ENCODE peak calls at places on chromosomes 13 and 19, in six cellular contexts. M is bronchial epithelial cell, W is MM.1S, F is dorsolateral prefrontal cortex, H is HCT116, I is fibroblast of mammary gland. A is an unnamed sample.

GRCh38 chr19:10517760-10518443 is 655 bp upstream of the S1PR5 start:
- DNase-seq in M (peak), W (no peak), F (no peak), H (no peak), I (no peak), A (no peak)

GRCh38 chr19:48999481-49000325 is 6.0 kb downstream of the RUVBL2 start:
- DNase-seq in M (peak), W (peak), F (no peak), H (no peak), I (peak), A (no peak)

GRCh38 chr13:37608750-37609339 is 10.3 kb upstream of the POSTN start:
- DNase-seq in M (peak), W (no peak), F (no peak), H (no peak), I (peak), A (no peak)

GRCh38 chr13:77480071-77480470 is 55.4 kb upstream of the SCEL start:
- DNase-seq in M (no peak), W (no peak), F (no peak), H (no peak), I (peak), A (no peak)

GRCh38 chr13:42996584-42996983 is 4.5 kb upstream of the EPSTI1 start:
- DNase-seq in M (peak), W (no peak), F (no peak), H (peak), I (peak), A (no peak)

GRCh38 chr13:48235100-48235813 is 2.3 kb downstream of the ITM2B start:
- DNase-seq in M (peak), W (no peak), F (peak), H (no peak), I (no peak), A (no peak)

GRCh38 chr13:49292742-49293498 is 45.2 kb downstream of the CDADC1 start:
- DNase-seq in M (no peak), W (no peak), F (peak), H (no peak), I (peak), A (no peak)

GRCh38 chr19:50158577-50158976 is 4.5 kb downstream of the IZUMO2 start:
- DNase-seq in M (no peak), W (no peak), F (no peak), H (no peak), I (no peak), A (no peak)

GRCh38 chr19:14118165-14119051 is 846 bp upstream of the PRKACA start:
- DNase-seq in M (peak), W (no peak), F (peak), H (no peak), I (peak), A (no peak)

GRCh38 chr13:23642110-23642509 is 71.9 kb downstream of the TNFRSF19 start:
- DNase-seq in M (peak), W (no peak), F (no peak), H (no peak), I (no peak), A (no peak)

GRCh38 chr19:1465191-1466016 is 13.6 kb downstream of the C19orf25 start:
- DNase-seq in M (peak), W (no peak), F (no peak), H (no peak), I (no peak), A (no peak)

GRCh38 chr13:79398915-79399314 is 7.1 kb downstream of the RBM26 start:
- DNase-seq in M (peak), W (no peak), F (no peak), H (no peak), I (peak), A (no peak)

GRCh38 chr13:45728759-45729158 is 26.6 kb downstream of the CBY2 start:
- DNase-seq in M (peak), W (peak), F (no peak), H (peak), I (no peak), A (no peak)

GRCh38 chr19:50537769-50538230 is 24.1 kb upstream of the ASPDH start:
- DNase-seq in M (peak), W (peak), F (peak), H (peak), I (peak), A (no peak)

GRCh38 chr13:87426737-87427136 is 244.4 kb upstream of the SLITRK5 start:
- DNase-seq in M (peak), W (no peak), F (no peak), H (no peak), I (no peak), A (no peak)

GRCh38 chr19:3407556-3408516 is 41.5 kb downstream of the NFIC start:
- DNase-seq in M (no peak), W (no peak), F (peak), H (no peak), I (peak), A (no peak)

GRCh38 chr19:55266404-55266803 is 7.6 kb upstream of the PPP6R1 start:
- DNase-seq in M (no peak), W (no peak), F (no peak), H (no peak), I (no peak), A (no peak)

GRCh38 chr19:22335716-22336115 is 49.5 kb downstream of the ZNF729 start:
- DNase-seq in M (no peak), W (no peak), F (no peak), H (no peak), I (no peak), A (no peak)

GRCh38 chr19:50046649-50047503 is 21.1 kb downstream of the ZNF473 start:
- DNase-seq in M (no peak), W (no peak), F (peak), H (peak), I (no peak), A (no peak)

GRCh38 chr19:35901854-35902661 is at the start of gene HCST:
- DNase-seq in M (peak), W (no peak), F (no peak), H (no peak), I (peak), A (no peak)

GRCh38 chr19:1651061-1651547 is 1.3 kb downstream of the TCF3 start:
- DNase-seq in M (no peak), W (peak), F (no peak), H (no peak), I (peak), A (no peak)

GRCh38 chr13:29849731-29850212 is 645 bp downstream of the UBL3 start:
- DNase-seq in M (peak), W (peak), F (peak), H (no peak), I (peak), A (no peak)

GRCh38 chr19:40270362-40271089 is 14.6 kb downstream of the AKT2 start:
- DNase-seq in M (no peak), W (no peak), F (peak), H (no peak), I (no peak), A (no peak)
- TF ChIP-seq CTCF in M (no peak), W (no peak), F (peak), H (no peak), I (no peak), A (no peak)

GRCh38 chr19:6551091-6551490 is 20.3 kb downstream of the TNFSF9 start:
- DNase-seq in M (no peak), W (no peak), F (no peak), H (no peak), I (no peak), A (no peak)

GRCh38 chr19:6556043-6556449 is 25.2 kb downstream of the TNFSF9 start:
- DNase-seq in M (no peak), W (no peak), F (no peak), H (no peak), I (no peak), A (no peak)

GRCh38 chr19:6556480-6556879 is 25.7 kb downstream of the TNFSF9 start:
- DNase-seq in M (peak), W (no peak), F (no peak), H (no peak), I (no peak), A (no peak)

DNA sequence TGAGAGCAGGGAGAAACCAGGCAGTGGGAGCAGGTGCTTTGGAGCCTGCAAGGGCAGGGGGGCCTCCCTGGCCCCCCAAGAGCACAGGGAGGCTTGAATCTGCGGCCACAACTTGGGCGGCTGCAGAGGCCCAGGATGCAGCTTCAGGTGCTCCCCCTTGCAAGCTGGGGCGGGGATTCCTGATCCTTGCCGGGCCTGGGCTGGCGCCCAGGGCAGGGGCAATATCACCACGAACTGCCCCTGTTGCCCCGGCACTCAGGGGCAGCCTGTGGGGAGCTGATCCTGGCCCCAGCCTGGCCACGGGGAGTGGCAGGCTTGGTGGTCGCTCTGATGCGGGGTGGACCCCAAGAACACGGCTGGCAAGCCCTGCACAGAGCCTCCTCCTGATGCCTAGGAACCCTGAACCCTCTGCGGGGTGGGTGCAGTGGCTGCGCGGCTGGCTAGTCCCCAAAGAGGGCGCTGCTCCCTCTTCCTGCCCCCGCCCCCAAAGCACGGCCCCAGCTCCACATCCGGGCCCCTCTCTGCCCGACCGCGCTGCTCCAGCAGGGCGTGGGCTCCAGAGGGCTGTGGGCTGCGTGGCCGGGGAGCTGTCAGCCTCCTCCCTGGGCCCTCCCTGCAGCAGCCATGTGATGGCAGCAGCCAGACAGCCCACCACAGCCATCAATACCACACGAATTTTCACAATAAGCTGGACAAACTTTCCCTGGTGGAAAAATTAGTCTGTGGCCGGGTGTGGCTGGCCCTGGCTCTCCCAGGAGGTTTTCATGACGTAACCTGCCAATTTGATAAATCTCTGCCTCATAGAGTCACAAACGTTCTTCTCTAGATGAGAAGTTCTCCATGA is 21.0 kb downstream of the TNFSF9 start:
- DNase-seq in M (no peak), W (no peak), F (no peak), H (no peak), I (peak), A (no peak)
- TF ChIP-seq CTCF in M (no peak), W (peak), F (no peak), H (peak), I (no peak), A (peak)

GRCh38 chr19:56350416-56351045 is 35.9 kb upstream of the ZSCAN5A start:
- DNase-seq in M (peak), W (peak), F (no peak), H (peak), I (peak), A (no peak)

GRCh38 chr19:56347163-56347778 is 32.6 kb upstream of the ZSCAN5A start:
- DNase-seq in M (no peak), W (no peak), F (no peak), H (no peak), I (no peak), A (no peak)

GRCh38 chr19:56351208-56351607 is 36.6 kb upstream of the ZSCAN5A start:
- DNase-seq in M (no peak), W (no peak), F (no peak), H (no peak), I (no peak), A (no peak)

GRCh38 chr19:56348289-56348877 is 33.7 kb upstream of the ZSCAN5A start:
- DNase-seq in M (peak), W (peak), F (no peak), H (peak), I (peak), A (no peak)
- TF ChIP-seq CTCF in M (no peak), W (peak), F (no peak), H (peak), I (peak), A (peak)

DNA sequence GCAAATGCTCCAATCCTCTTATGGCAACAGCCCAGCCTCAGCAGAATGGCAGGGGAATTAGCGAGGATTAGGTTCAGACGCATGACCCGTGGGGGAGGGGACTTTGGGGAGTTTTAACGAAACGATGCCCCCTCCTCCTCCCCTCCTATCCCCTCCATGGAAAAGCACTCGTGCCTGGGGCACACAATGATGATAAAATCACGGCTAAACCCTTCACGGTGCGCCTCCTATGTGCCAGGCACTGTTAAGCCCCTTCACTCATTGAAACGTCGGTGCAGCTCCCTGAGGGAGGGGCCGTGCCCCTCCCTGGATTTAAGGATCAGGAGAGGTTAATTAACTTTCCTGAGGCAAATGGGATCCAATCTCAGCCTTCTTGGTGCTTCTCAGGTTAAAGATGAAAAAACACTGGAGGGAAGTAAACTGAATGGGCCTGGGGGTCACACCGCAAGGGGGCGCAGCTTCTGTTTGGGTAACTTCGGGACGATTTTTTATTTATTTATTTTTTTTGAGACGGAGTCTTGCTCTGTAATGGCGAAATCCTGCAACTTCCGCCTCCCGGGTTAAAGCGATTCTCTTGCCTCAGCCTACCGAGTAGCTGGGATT is 10.1 kb upstream of the TPRX2 start:
- DNase-seq in M (no peak), W (no peak), F (no peak), H (peak), I (peak), A (no peak)
- TF ChIP-seq CTCF in M (peak), W (peak), F (no peak), H (peak), I (peak), A (peak)

GRCh38 chr19:7894612-7895309 is 6.5 kb downstream of the LRRC8E start:
- DNase-seq in M (peak), W (no peak), F (no peak), H (no peak), I (no peak), A (no peak)
- TF ChIP-seq CTCF in M (no peak), W (no peak), F (no peak), H (no peak), I (no peak), A (no peak)

GRCh38 chr13:39284801-39285388 is 246.6 kb downstream of the NHLRC3 start:
- DNase-seq in M (no peak), W (no peak), F (no peak), H (no peak), I (no peak), A (no peak)
- TF ChIP-seq CTCF in M (no peak), W (no peak), F (no peak), H (no peak), I (peak), A (peak)